ENCODE peak calls at places on chromosomes 7 and 10, in seven cellular contexts. H is SK-N-DZ; M is naive thymus-derived CD8-positive, alpha-beta T cell; X is activated CD4-positive, CD25-positive, alpha-beta regulatory T cell; B is NCI-H1092; P is right atrium auricular region; S is GM12878. E is an unnamed sample.

GRCh38 chr10:78578929-78579328 is 489.8 kb upstream of the ZMIZ1 start:
- DNase-seq in H (no peak), M (no peak), X (no peak), B (no peak), P (no peak), S (peak), E (no peak)

GRCh38 chr7:116953727-116954442 is 584 bp downstream of the ST7 start:
- DNase-seq in H (peak), M (peak), X (no peak), B (peak), P (no peak), S (no peak), E (peak)

GRCh38 chr10:3676564-3676963 is 108.4 kb downstream of the KLF6 start:
- DNase-seq in H (no peak), M (no peak), X (no peak), B (no peak), P (no peak), S (no peak), E (no peak)

GRCh38 chr10:122263971-122264370 is 7.1 kb upstream of the BTBD16 start:
- DNase-seq in H (no peak), M (no peak), X (no peak), B (no peak), P (no peak), S (no peak), E (no peak)

GRCh38 chr7:79096361-79096805 is 357.1 kb downstream of the MAGI2 start:
- DNase-seq in H (no peak), M (no peak), X (no peak), B (no peak), P (no peak), S (no peak), E (no peak)

GRCh38 chr7:158649279-158649678 is 55.3 kb downstream of the NCAPG2 start:
- DNase-seq in H (no peak), M (no peak), X (no peak), B (no peak), P (no peak), S (no peak), E (no peak)

GRCh38 chr10:77887631-77888355 is 38.8 kb downstream of the DLG5 start:
- DNase-seq in H (no peak), M (no peak), X (no peak), B (no peak), P (no peak), S (no peak), E (no peak)

GRCh38 chr10:97891497-97892167 is 42.0 kb downstream of the GOLGA7B start:
- DNase-seq in H (peak), M (no peak), X (no peak), B (no peak), P (no peak), S (no peak), E (no peak)

GRCh38 chr7:265192-265997 is 24.6 kb upstream of the FOXL3 start:
- DNase-seq in H (no peak), M (no peak), X (no peak), B (no peak), P (no peak), S (no peak), E (no peak)

GRCh38 chr10:21285742-21286311 is 239.7 kb downstream of the SKIDA1 start:
- DNase-seq in H (no peak), M (no peak), X (no peak), B (no peak), P (no peak), S (no peak), E (no peak)

GRCh38 chr10:100186253-100186780 is 488 bp upstream of the ERLIN1 start:
- DNase-seq in H (peak), M (no peak), X (no peak), B (no peak), P (peak), S (peak), E (no peak)

GRCh38 chr10:75137533-75138438 is 26.3 kb downstream of the SAMD8 start:
- DNase-seq in H (no peak), M (no peak), X (no peak), B (no peak), P (no peak), S (no peak), E (no peak)

GRCh38 chr7:120833551-120833950 is 24.4 kb downstream of the TSPAN12 start:
- DNase-seq in H (no peak), M (no peak), X (no peak), B (no peak), P (no peak), S (no peak), E (no peak)

GRCh38 chr7:42686594-42687156 is 225.2 kb downstream of the C7orf25 start:
- DNase-seq in H (no peak), M (no peak), X (no peak), B (no peak), P (no peak), S (no peak), E (no peak)

GRCh38 chr7:91103365-91103764 is 160.9 kb upstream of the FZD1 start:
- DNase-seq in H (no peak), M (no peak), X (no peak), B (no peak), P (no peak), S (no peak), E (no peak)

GRCh38 chr10:115417585-115418265 is 324.6 kb downstream of the ATRNL1 start:
- DNase-seq in H (peak), M (no peak), X (no peak), B (no peak), P (no peak), S (peak), E (no peak)

GRCh38 chr7:139118803-139119485 is 9.4 kb upstream of the ZC3HAV1 start:
- DNase-seq in H (peak), M (no peak), X (peak), B (no peak), P (no peak), S (peak), E (no peak)

GRCh38 chr10:88115968-88116367 is 252.5 kb downstream of the PTEN start:
- DNase-seq in H (no peak), M (no peak), X (no peak), B (no peak), P (no peak), S (no peak), E (no peak)

GRCh38 chr10:14648936-14649335 is 125.8 kb downstream of the FAM107B start:
- DNase-seq in H (no peak), M (no peak), X (no peak), B (no peak), P (no peak), S (no peak), E (no peak)

GRCh38 chr7:6121141-6121540 is 90.0 kb downstream of the ANKRD61 start:
- DNase-seq in H (no peak), M (no peak), X (no peak), B (no peak), P (no peak), S (no peak), E (no peak)

GRCh38 chr10:46268076-46268881 is 18.5 kb upstream of the ANTXRL start:
- DNase-seq in H (no peak), M (no peak), X (peak), B (no peak), P (no peak), S (peak), E (no peak)

GRCh38 chr7:34365011-34365410 is 293.0 kb upstream of the NPSR1 start:
- DNase-seq in H (no peak), M (no peak), X (no peak), B (no peak), P (no peak), S (no peak), E (no peak)

GRCh38 chr7:121328508-121329459 is at the start of gene WNT16:
- DNase-seq in H (peak), M (no peak), X (no peak), B (no peak), P (no peak), S (no peak), E (no peak)

GRCh38 chr10:133154996-133155778 is 4.8 kb upstream of the KNDC1 start:
- DNase-seq in H (no peak), M (no peak), X (no peak), B (no peak), P (no peak), S (no peak), E (no peak)

GRCh38 chr10:130038611-130039109 is 72.0 kb downstream of the C10orf143 start:
- DNase-seq in H (no peak), M (no peak), X (no peak), B (no peak), P (no peak), S (no peak), E (no peak)

GRCh38 chr7:151114151-151115090 is 28.1 kb downstream of the AGAP3 start:
- DNase-seq in H (no peak), M (no peak), X (no peak), B (no peak), P (no peak), S (no peak), E (no peak)

GRCh38 chr10:73908853-73909611 is 1.9 kb upstream of the PLAU start:
- DNase-seq in H (no peak), M (no peak), X (no peak), B (no peak), P (peak), S (peak), E (peak)

GRCh38 chr7:99106869-99107268 is 37.0 kb downstream of the SMURF1 start:
- DNase-seq in H (no peak), M (no peak), X (no peak), B (no peak), P (no peak), S (no peak), E (no peak)

GRCh38 chr7:68770649-68771048 is 827.6 kb upstream of the AUTS2 start:
- DNase-seq in H (peak), M (no peak), X (no peak), B (peak), P (no peak), S (no peak), E (no peak)

GRCh38 chr10:73810735-73811465 is 498 bp downstream of the NDST2 start:
- DNase-seq in H (no peak), M (peak), X (peak), B (no peak), P (no peak), S (no peak), E (no peak)

GRCh38 chr10:47031953-47032465 is 120.8 kb downstream of the PTPN20 start:
- DNase-seq in H (no peak), M (no peak), X (no peak), B (no peak), P (peak), S (no peak), E (no peak)

GRCh38 chr7:157018997-157019591 is 8.6 kb upstream of the MNX1 start:
- DNase-seq in H (no peak), M (no peak), X (no peak), B (no peak), P (no peak), S (no peak), E (no peak)

E was measured in thoracic aorta.